ENCODE peak calls at places on chromosomes 6 and 20, in six cellular contexts. I, N, M, J, Q and H are unnamed samples. For H3F3A, the result is how much of the 10 kb centered on the place peaks cover.

GRCh38 chr20:38173237-38174156 is 8.4 kb upstream of the TGM2 start:
- DNase-seq in I (peak), N (peak), M (peak), J (peak), Q (no peak), H (peak)

GRCh38 chr6:92820531-92820930 is 598.8 kb downstream of the EPHA7 start:
- DNase-seq in I (no peak), N (no peak), M (no peak), J (no peak), Q (no peak), H (no peak)

GRCh38 chr6:41974281-41974825 is 32.7 kb upstream of the CCND3 start:
- DNase-seq in I (no peak), N (no peak), M (no peak), J (no peak), Q (no peak), H (no peak)

GRCh38 chr6:36676142-36677058 is 2.1 kb upstream of the CDKN1A start:
- DNase-seq in I (no peak), N (peak), M (no peak), J (peak), Q (no peak), H (no peak)

GRCh38 chr6:110547266-110547964 is 71.0 kb upstream of the SLC22A16 start:
- DNase-seq in I (peak), N (no peak), M (no peak), J (peak), Q (no peak), H (peak)

GRCh38 chr6:97978855-97979271 is 695.8 kb upstream of the MMS22L start:
- DNase-seq in I (peak), N (peak), M (peak), J (no peak), Q (no peak), H (no peak)

GRCh38 chr6:138643210-138643609 is 130.4 kb upstream of the CCDC28A start:
- DNase-seq in I (no peak), N (no peak), M (no peak), J (no peak), Q (no peak), H (no peak)

GRCh38 chr6:43871284-43871683 is 101.3 kb downstream of the VEGFA start:
- DNase-seq in I (no peak), N (no peak), M (no peak), J (no peak), Q (no peak), H (no peak)

GRCh38 chr6:68967549-68968300 is 332.6 kb downstream of the ADGRB3 start:
- DNase-seq in I (peak), N (peak), M (peak), J (peak), Q (peak), H (no peak)

GRCh38 chr20:56820984-56821383 is 191.9 kb downstream of the TFAP2C start:
- DNase-seq in I (no peak), N (no peak), M (peak), J (no peak), Q (no peak), H (no peak)

GRCh38 chr6:41226752-41227151 is 1.4 kb upstream of the TREML4 start:
- DNase-seq in I (peak), N (no peak), M (no peak), J (no peak), Q (no peak), H (no peak)

GRCh38 chr6:112883095-112883494 is 536.0 kb downstream of the RFPL4B start:
- DNase-seq in I (peak), N (no peak), M (no peak), J (peak), Q (no peak), H (no peak)

GRCh38 chr20:37389844-37390275 is 43.9 kb downstream of the SRC start:
- DNase-seq in I (no peak), N (no peak), M (no peak), J (no peak), Q (no peak), H (no peak)

GRCh38 chr6:157881375-157881774 is 58.3 kb downstream of the SNX9 start:
- DNase-seq in I (no peak), N (no peak), M (no peak), J (no peak), Q (no peak), H (no peak)

GRCh38 chr20:10555865-10556308 is 117.9 kb downstream of the JAG1 start:
- DNase-seq in I (peak), N (no peak), M (no peak), J (peak), Q (no peak), H (peak)

GRCh38 chr20:62012631-62013030 is 53.0 kb downstream of the TAF4 start:
- DNase-seq in I (no peak), N (no peak), M (no peak), J (no peak), Q (no peak), H (no peak)

GRCh38 chr20:64113796-64114355 is 6.5 kb upstream of the NPBWR2 start:
- DNase-seq in I (no peak), N (no peak), M (peak), J (no peak), Q (no peak), H (peak)

GRCh38 chr20:49635829-49636228 is 67.9 kb upstream of the PTGIS start:
- DNase-seq in I (no peak), N (no peak), M (no peak), J (no peak), Q (no peak), H (no peak)

GRCh38 chr20:49636447-49636846 is 68.5 kb upstream of the PTGIS start:
- DNase-seq in I (no peak), N (no peak), M (no peak), J (no peak), Q (no peak), H (no peak)

GRCh38 chr20:49635171-49635570 is 67.2 kb upstream of the PTGIS start:
- DNase-seq in I (no peak), N (no peak), M (no peak), J (no peak), Q (no peak), H (no peak)

GRCh38 chr20:49634116-49634515 is 66.2 kb upstream of the PTGIS start:
- DNase-seq in I (no peak), N (no peak), M (no peak), J (no peak), Q (no peak), H (no peak)

DNA sequence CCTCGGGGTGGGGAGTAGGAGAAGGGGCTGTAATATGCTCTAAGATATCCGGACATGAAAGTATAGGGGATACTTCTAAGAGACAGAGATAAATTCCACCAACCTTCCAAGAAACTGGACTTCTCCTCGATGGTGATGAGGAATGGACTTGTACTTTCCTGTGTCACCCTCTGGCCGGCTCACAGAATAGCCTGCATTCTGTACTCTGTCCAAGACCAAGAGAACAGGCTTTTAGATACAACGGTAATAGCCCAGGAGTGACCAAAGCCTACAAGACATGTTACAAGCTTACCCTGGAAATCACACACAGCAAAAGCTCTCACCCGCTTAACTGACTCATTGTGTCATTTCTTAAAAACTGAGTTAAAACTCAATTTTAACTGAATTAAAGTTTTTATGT is 69.3 kb upstream of the PTGIS start:
- DNase-seq in I (no peak), N (no peak), M (no peak), J (no peak), Q (no peak), H (no peak)
- H3F3A ChIP-seq in I (under half), N (under half), M (under half), J (under half), Q (under half), H (half or more)

DNA sequence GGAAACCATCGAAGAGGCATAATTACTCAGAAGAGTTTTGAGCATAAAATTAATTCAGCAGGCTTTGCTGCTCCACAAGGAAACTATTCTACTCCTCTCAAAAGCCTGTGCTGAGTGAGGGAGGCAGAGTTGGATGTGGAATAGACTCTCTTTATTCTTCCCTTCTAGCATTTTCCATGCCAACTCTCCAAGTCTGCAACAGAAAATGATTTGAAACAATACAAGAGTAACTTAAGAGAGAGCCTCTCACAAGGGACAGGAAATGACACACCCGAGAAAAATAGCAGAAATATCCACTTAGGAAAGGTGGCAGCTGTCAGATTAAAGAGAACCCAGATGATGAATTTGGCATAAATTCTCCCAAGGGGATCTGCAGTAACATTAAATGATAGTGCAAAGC is 26.3 kb upstream of the LAMP5 start:
- DNase-seq in I (peak), N (no peak), M (no peak), J (no peak), Q (peak), H (no peak)
- H3K27ac ChIP-seq in I (no peak), N (no peak), M (no peak), J (no peak), Q (no peak), H (no peak)

GRCh38 chr20:21104921-21105320 is 1.2 kb downstream of the LINC00237 start:
- DNase-seq in I (no peak), N (peak), M (peak), J (no peak), Q (no peak), H (no peak)
- TF ChIP-seq EZH2 in I (no peak), N (no peak), M (no peak), J (no peak), Q (no peak), H (no peak)

GRCh38 chr6:45455408-45455807 is 77.7 kb upstream of the SUPT3H start:
- DNase-seq in I (no peak), N (no peak), M (no peak), J (no peak), Q (no peak), H (no peak)

GRCh38 chr6:45457141-45457540 is 79.4 kb upstream of the SUPT3H start:
- DNase-seq in I (no peak), N (no peak), M (no peak), J (no peak), Q (no peak), H (no peak)

GRCh38 chr6:45461486-45461885 is 83.8 kb upstream of the SUPT3H start:
- DNase-seq in I (no peak), N (no peak), M (no peak), J (peak), Q (no peak), H (no peak)

GRCh38 chr6:45460166-45460565 is 82.4 kb upstream of the SUPT3H start:
- DNase-seq in I (no peak), N (no peak), M (no peak), J (no peak), Q (no peak), H (no peak)

DNA sequence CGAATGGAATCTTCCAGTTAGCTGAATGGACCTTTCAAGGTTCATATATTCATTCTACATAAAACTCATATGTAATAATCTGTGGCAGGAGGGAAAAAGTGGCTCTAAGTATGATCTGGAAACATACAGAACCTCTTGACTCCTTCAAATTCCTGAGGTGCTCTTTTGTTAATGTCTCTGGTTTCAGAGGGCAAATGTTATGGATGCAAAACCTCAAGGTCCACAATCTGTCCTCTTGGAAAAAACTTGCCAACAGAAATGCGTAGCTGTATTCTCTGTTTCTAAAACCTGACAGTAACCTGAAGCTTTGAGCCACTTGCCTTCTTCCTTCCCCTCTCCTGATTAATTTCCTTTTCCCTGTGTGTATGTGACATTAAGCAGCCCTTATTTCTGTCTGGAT is 80.9 kb upstream of the SUPT3H start:
- DNase-seq in I (no peak), N (no peak), M (no peak), J (no peak), Q (no peak), H (no peak)
- H3F3A ChIP-seq in I (under half), N (under half), M (under half), J (under half), Q (under half), H (under half)

DNA sequence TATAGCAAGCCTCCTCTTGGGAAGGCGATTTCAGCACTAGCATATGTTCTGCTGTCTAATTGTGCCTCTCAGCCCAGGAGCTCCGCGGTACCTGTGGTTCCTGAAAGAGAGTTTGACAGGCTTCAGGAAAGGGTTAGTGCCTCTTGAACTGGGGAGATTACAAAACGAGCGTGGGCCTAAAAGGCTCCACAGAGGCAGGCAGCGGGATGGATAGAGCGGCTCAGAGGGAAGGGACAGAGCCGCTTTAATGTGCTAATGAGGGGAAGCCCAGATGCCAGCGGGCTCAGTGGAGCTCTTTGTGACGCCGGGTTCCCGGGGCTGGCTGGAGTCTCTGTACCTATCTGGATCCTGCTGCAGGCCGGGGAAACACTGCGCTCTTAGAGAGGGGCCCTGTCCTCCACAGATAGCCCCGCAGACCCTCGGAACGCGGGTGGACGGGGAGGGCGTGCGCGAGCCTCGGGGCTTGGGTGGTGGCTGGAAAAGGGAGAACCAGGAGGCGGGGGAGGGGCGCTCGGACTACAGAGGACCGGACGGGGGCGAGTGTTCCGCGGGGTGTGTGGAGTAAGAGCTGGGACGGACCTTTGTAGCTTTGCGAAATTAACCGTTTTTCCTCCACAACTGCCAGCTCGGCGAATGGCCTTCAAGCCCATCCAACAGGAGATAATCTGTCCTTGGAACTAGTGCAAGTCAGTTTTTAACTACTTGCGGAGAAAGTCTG is 12.9 kb downstream of the SLC35F1 start:
- DNase-seq in I (no peak), N (peak), M (peak), J (peak), Q (no peak), H (no peak)
- H3K27ac ChIP-seq in I (no peak), N (peak), M (no peak), J (no peak), Q (no peak), H (no peak)

DNA sequence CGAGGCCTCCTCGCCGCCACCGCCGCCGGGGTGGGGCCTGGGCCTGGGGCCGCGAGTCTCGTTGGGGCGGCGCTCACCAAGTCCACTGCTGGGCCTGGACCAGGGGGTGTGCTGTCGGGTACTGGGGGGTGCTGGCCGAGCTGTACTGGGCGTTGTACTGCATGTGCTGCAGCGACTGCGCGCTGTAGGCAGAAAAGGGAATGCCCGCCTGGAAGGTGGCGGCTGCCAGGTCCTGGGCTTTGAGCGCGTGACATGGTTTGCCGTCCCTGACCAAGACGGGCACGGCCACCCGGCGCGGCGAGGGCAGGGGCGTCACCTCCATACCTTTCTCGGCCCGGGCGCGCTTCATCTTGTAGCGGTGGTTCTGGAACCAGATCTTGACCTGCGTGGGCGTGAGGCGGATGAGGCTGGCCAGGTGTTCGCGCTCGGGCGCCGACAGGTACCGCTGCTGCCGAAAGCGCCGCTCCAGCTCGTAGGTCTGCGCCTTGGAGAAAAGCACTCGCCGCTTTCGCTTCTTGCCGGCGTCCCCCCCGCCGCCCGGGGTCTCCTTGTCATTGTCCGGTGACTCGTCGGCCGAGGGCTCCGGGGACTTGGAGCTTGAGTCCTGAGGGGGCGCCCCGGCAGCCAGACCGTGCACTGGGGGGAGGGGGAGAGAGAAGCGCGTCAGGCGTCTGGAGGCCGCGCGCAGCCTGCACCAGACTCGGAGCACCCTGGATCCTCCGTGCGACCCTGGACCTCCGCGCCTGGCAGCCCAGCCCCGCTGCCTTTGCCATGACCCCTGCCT is 1.8 kb downstream of the NKX2-2 start:
- DNase-seq in I (no peak), N (peak), M (peak), J (no peak), Q (no peak), H (no peak)
- TF ChIP-seq EZH2 in I (no peak), N (peak), M (peak), J (no peak), Q (no peak), H (no peak)

GRCh38 chr6:31836676-31837611 is 9.4 kb downstream of the HSPA1B start:
- DNase-seq in I (peak), N (no peak), M (no peak), J (peak), Q (peak), H (no peak)

GRCh38 chr6:31834704-31835375 is 7.3 kb downstream of the HSPA1B start:
- DNase-seq in I (peak), N (peak), M (peak), J (peak), Q (peak), H (no peak)

GRCh38 chr6:31831350-31832215 is 4.0 kb downstream of the HSPA1B start:
- DNase-seq in I (no peak), N (no peak), M (no peak), J (peak), Q (no peak), H (no peak)

GRCh38 chr6:31836036-31836675 is 8.6 kb downstream of the HSPA1B start:
- DNase-seq in I (no peak), N (no peak), M (no peak), J (peak), Q (no peak), H (no peak)

GRCh38 chr6:31834367-31834703 is 6.8 kb downstream of the HSPA1B start:
- DNase-seq in I (peak), N (peak), M (peak), J (peak), Q (peak), H (peak)
- H3F3A ChIP-seq in I (under half), N (half or more), M (half or more), J (under half), Q (half or more), H (half or more)